ENCODE peak calls at places on chromosomes 13 and 19, in eight cellular contexts. U, J, G, B, L, W, R and Z are unnamed samples.

GRCh38 chr13:30030141-30030750 is 179.8 kb upstream of the UBL3 start:
- DNase-seq in G (no peak), L (no peak), W (no peak), J (no peak), U (no peak), B (no peak), R (no peak), Z (no peak)

GRCh38 chr19:32416749-32417469 is 11.3 kb downstream of the DPY19L3 start:
- DNase-seq in B (no peak), J (no peak), U (no peak), L (no peak), G (no peak), W (no peak), R (no peak), Z (no peak)

GRCh38 chr13:93004919-93005318 is 221.7 kb upstream of the GPC6 start:
- DNase-seq in J (peak), R (no peak), B (no peak), G (peak), L (no peak), U (no peak), W (peak), Z (no peak)

GRCh38 chr13:27921961-27922910 is 2.4 kb downstream of the PDX1 start:
- DNase-seq in R (no peak), L (no peak), U (no peak), W (peak), B (no peak), J (no peak), G (no peak), Z (no peak)

GRCh38 chr13:65917731-65918130 is 1312.4 kb downstream of the PCDH9 start:
- DNase-seq in L (no peak), G (no peak), U (no peak), B (no peak), W (no peak), J (no peak), R (no peak), Z (no peak)

GRCh38 chr13:59674616-59675015 is 489.1 kb downstream of the DIAPH3 start:
- DNase-seq in R (no peak), L (no peak), B (no peak), J (no peak), U (no peak), G (no peak), W (no peak), Z (no peak)

GRCh38 chr13:28204690-28205443 is 66.5 kb downstream of the PAN3 start:
- DNase-seq in U (no peak), L (no peak), R (no peak), J (no peak), G (no peak), B (no peak), W (no peak), Z (no peak)

GRCh38 chr13:27022571-27023311 is 148.9 kb downstream of the USP12 start:
- DNase-seq in J (peak), G (peak), W (no peak), R (no peak), B (no peak), L (no peak), U (no peak), Z (no peak)

GRCh38 chr13:110306960-110307696 is at the start of the genes COL4A1 and COL4A2:
- DNase-seq in W (peak), J (peak), L (peak), U (no peak), G (peak), R (no peak), B (peak), Z (no peak)
- TF ChIP-seq CTCF in W (no peak), J (no peak), L (peak), U (no peak), G (no peak), R (no peak), B (peak), Z (no peak)

DNA sequence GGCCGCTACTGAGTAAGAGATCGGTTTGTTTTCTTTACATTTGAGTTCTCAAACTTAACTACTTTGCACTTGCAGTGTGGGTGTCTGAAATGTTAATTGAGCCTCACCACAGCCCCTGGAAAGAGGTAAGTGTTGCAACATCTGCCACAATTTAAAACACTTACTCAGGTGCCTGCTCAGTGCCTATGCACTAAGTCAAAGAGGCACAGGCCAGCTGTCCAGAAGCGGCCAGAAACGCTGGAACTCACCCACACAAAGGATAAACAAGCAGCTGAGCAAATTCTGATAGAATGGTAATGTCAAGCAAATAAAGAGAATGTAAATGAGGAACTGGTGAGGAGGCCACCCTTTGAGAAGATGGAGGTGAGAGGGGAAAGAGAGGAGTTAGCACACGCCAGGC is 67.8 kb upstream of the SERP2 start:
- DNase-seq in G (peak), R (no peak), W (peak), B (no peak), U (no peak), J (no peak), L (no peak), Z (no peak)
- H3K4me3 ChIP-seq in G (no peak), R (no peak), W (peak), B (no peak), U (no peak), J (no peak), L (no peak), Z (no peak)

GRCh38 chr19:29966594-29967249 is 24.7 kb downstream of the URI1 start:
- DNase-seq in G (peak), R (no peak), W (peak), J (peak), L (no peak), B (no peak), U (no peak), Z (no peak)
- TF ChIP-seq CTCF in G (peak), R (no peak), W (no peak), J (peak), L (no peak), B (no peak), U (peak), Z (peak)

DNA sequence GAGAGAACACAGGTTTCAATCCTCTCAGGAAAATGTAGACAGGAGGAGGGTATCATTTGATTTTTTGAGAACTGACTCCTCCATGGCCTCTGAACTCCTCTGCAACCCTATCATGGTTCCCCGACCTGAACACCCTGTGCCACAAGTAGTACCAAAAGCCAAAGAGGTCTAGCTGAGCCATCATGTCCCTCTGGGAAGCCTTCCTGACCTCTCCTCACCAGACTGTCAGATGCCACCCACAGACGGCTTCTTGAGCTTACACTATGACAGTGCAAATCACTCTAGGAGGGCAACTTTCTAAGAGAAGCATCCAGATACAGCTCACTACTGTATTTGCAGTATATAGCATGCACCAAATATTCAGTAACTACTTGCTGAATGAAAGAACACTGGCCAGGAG is 3.7 kb downstream of the HNRNPL start:
- DNase-seq in L (no peak), J (no peak), U (no peak), B (no peak), W (no peak), G (no peak), R (no peak), Z (no peak)
- H3K4me3 ChIP-seq in L (no peak), J (no peak), U (no peak), B (no peak), W (no peak), G (no peak), R (no peak), Z (no peak)

GRCh38 chr19:1233361-1233667 is 4.5 kb downstream of the CBARP start:
- DNase-seq in G (no peak), U (no peak), B (peak), W (no peak), J (no peak), R (no peak), L (no peak), Z (no peak)

GRCh38 chr19:1231729-1232128 is 6.1 kb downstream of the CBARP start:
- DNase-seq in R (no peak), W (no peak), B (no peak), J (no peak), U (no peak), L (no peak), G (no peak), Z (no peak)

GRCh38 chr19:1232231-1232637 is 5.6 kb downstream of the CBARP start:
- DNase-seq in R (no peak), B (no peak), W (no peak), J (no peak), U (no peak), G (no peak), L (no peak), Z (no peak)

GRCh38 chr19:1234041-1234669 is 3.6 kb downstream of the CBARP start:
- DNase-seq in J (no peak), W (no peak), G (no peak), B (peak), R (no peak), L (no peak), U (no peak), Z (no peak)

DNA sequence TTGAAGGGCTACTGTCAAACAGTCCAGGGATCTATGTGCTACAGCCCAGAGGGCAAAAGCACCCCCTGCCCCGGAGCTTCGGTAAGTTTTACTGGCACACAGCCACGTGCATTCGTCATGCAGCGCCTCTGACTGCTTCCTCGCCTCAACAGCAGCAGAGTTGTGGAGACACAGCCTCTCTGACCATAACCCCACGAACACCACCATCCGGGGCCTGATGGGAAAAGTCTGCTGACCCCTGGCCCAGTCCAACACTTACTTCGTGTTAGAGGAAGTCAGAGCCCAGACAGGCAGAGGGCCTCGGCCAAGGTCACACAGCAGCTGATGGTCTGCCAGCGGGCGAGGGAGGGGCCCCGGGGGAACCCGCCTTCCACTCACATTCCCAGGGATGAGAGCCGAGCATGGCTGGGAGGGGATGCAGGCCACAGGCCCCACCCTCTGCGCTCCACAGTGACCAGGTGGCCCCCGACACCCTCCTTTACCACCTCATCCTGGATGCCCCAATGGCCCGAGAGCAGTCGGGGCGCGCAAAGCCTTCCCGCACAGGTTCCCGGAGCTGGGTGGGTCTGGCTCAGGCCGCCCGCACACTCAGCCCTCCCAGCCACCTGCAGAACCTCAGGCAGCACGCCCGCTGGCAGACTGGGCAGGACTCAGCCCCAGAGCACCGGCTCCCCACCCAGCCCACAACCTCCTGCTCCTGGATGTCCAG is 5.0 kb downstream of the CBARP start:
- DNase-seq in W (no peak), J (peak), L (no peak), G (peak), U (no peak), B (peak), R (no peak), Z (no peak)
- TF ChIP-seq CTCF in W (no peak), J (no peak), L (no peak), G (no peak), U (no peak), B (no peak), R (no peak), Z (no peak)

GRCh38 chr19:495440-496332 is 600 bp upstream of the MADCAM1 start:
- DNase-seq in U (no peak), W (peak), J (peak), R (no peak), B (peak), G (no peak), L (no peak), Z (no peak)
- H3K4me3 ChIP-seq in U (no peak), W (peak), J (no peak), R (no peak), B (no peak), G (no peak), L (no peak), Z (no peak)

GRCh38 chr13:20186771-20187170 is 6.0 kb downstream of the GJB2 start:
- DNase-seq in R (no peak), G (no peak), L (no peak), B (no peak), J (no peak), U (no peak), W (no peak), Z (no peak)

GRCh38 chr13:20181180-20181579 is 11.6 kb downstream of the GJB2 start:
- DNase-seq in B (no peak), G (no peak), W (no peak), R (no peak), L (no peak), U (no peak), J (no peak), Z (no peak)

GRCh38 chr13:20178156-20178555 is 14.6 kb downstream of the GJB2 start:
- DNase-seq in G (no peak), B (no peak), W (no peak), U (no peak), L (no peak), R (peak), J (no peak), Z (no peak)

GRCh38 chr13:20185657-20186056 is 7.1 kb downstream of the GJB2 start:
- DNase-seq in R (no peak), L (no peak), G (no peak), B (no peak), W (no peak), U (no peak), J (no peak), Z (no peak)

DNA sequence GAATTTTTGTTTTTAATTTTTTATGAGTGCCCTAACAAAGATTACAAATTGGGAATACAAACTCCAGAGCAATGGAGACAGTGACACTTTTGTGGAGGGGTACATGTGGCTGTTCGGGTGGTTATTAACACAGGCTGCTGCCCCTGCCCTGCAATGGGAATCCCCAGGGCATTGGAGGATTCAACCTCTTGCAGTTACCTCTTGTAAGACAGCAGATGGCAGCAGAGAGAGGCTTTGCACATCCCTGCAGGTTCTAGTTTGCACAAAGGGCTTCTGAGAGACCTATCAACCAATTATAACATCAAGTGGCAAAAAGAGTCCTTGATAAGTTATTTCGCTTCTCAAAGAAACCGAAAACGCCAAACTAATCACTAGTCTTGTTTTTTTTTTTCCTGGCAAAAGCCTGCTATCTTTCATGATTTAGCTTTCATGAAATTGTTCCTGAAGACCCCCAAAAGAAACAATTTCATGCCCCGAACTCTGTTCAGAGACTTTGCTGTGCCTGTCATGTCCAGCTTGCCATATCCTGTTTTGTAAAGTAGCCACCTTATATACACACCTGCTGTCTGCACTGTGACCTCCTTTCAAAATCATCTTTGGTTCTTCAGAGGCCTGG is 10.4 kb downstream of the GJB2 start:
- DNase-seq in B (no peak), L (peak), W (peak), G (peak), R (no peak), U (no peak), J (peak), Z (peak)
- TF ChIP-seq CTCF in B (peak), L (peak), W (peak), G (peak), R (peak), U (peak), J (peak), Z (peak)

GRCh38 chr19:750640-751423 is at the start of gene MISP:
- DNase-seq in U (no peak), W (no peak), R (peak), G (no peak), L (no peak), J (no peak), B (peak), Z (no peak)
- H3K4me3 ChIP-seq in U (no peak), W (no peak), R (no peak), G (no peak), L (peak), J (no peak), B (peak), Z (peak)